ENCODE peak calls at places on chromosomes 12 and 14, in seven cellular contexts. Z is DND-41, E is mesenchymal stem cell, J is Peyer's patch, U is stomach, K is kidney, X is OCI-LY7. S is an unnamed sample.

GRCh38 chr12:123013185-123014095 is 33.0 kb downstream of the ARL6IP4 start:
- DNase-seq in Z (no peak), E (no peak), J (no peak), U (no peak), K (no peak), X (no peak), S (no peak)

GRCh38 chr12:47095446-47096236 is 15.9 kb upstream of the AMIGO2 start:
- DNase-seq in Z (no peak), E (peak; percentile 70), J (no peak), U (no peak), K (no peak), X (no peak), S (no peak)

GRCh38 chr12:78674311-78675085 is 190.1 kb upstream of the SYT1 start:
- DNase-seq in Z (no peak), E (peak; percentile 5), J (no peak), U (no peak), K (no peak), X (no peak), S (no peak)

GRCh38 chr14:101495284-101495683 is 66.0 kb upstream of the DIO3 start:
- DNase-seq in Z (no peak), E (no peak), J (no peak), U (peak; percentile 17), K (peak; percentile 22), X (no peak), S (peak; percentile 7)

GRCh38 chr12:115023279-115023678 is 339.3 kb upstream of the TBX3 start:
- DNase-seq in Z (no peak), E (no peak), J (no peak), U (no peak), K (no peak), X (no peak), S (no peak)

GRCh38 chr14:99190696-99191662 is 81.0 kb downstream of the BCL11B start:
- DNase-seq in Z (no peak), E (no peak), J (no peak), U (no peak), K (no peak), X (no peak), S (no peak)

GRCh38 chr14:54622189-54622958 is 55.4 kb downstream of the SAMD4A start:
- DNase-seq in Z (no peak), E (no peak), J (no peak), U (no peak), K (no peak), X (no peak), S (no peak)

GRCh38 chr12:2265461-2266167 is 212.8 kb downstream of the CACNA1C start:
- DNase-seq in Z (no peak), E (peak; percentile 51), J (no peak), U (no peak), K (no peak), X (no peak), S (no peak)

GRCh38 chr12:51449569-51450246 is 25.1 kb downstream of the SLC4A8 start:
- DNase-seq in Z (no peak), E (no peak), J (no peak), U (no peak), K (no peak), X (no peak), S (no peak)

GRCh38 chr14:74670726-74671125 is 42.2 kb downstream of the AREL1 start:
- DNase-seq in Z (no peak), E (peak; percentile 74), J (no peak), U (no peak), K (no peak), X (no peak), S (no peak)

GRCh38 chr14:97704316-97704715 is 907.1 kb downstream of the VRK1 start:
- DNase-seq in Z (peak; percentile 50), E (no peak), J (no peak), U (no peak), K (no peak), X (no peak), S (no peak)

GRCh38 chr14:105974902-105975301 is 448.5 kb downstream of the TMEM121 start:
- DNase-seq in Z (peak; percentile 93), E (no peak), J (peak; percentile 61), U (no peak), K (no peak), X (no peak), S (peak; percentile 19)

GRCh38 chr12:71967176-71967575 is 28.5 kb downstream of the TPH2 start:
- DNase-seq in Z (no peak), E (peak; percentile 29), J (no peak), U (no peak), K (no peak), X (no peak), S (no peak)

GRCh38 chr12:8698132-8698829 is 490 bp downstream of the RIMKLB start:
- DNase-seq in Z (no peak), E (peak; percentile 81), J (peak; percentile 70), U (peak; percentile 62), K (peak; percentile 87), X (peak; percentile 60), S (peak; percentile 73)

GRCh38 chr12:93638095-93638494 is 39.1 kb upstream of the CRADD start:
- DNase-seq in Z (no peak), E (peak; percentile 42), J (no peak), U (no peak), K (no peak), X (no peak), S (no peak)

GRCh38 chr12:62190921-62191746 is 69.1 kb upstream of the USP15 start:
- DNase-seq in Z (no peak), E (no peak), J (no peak), U (no peak), K (peak; percentile 65), X (no peak), S (peak; percentile 31)

GRCh38 chr12:66533767-66534166 is 145.1 kb downstream of the GRIP1 start:
- DNase-seq in Z (no peak), E (no peak), J (no peak), U (no peak), K (no peak), X (peak; percentile 23), S (no peak)

GRCh38 chr12:1768585-1768984 is 51.8 kb upstream of the LRTM2 start:
- DNase-seq in Z (no peak), E (no peak), J (no peak), U (no peak), K (no peak), X (no peak), S (no peak)

GRCh38 chr14:61812347-61813100 is 50.3 kb downstream of the SNAPC1 start:
- DNase-seq in Z (no peak), E (peak; percentile 11), J (no peak), U (no peak), K (peak; percentile 75), X (no peak), S (no peak)

GRCh38 chr14:87567926-87568325 is 425.1 kb downstream of the GALC start:
- DNase-seq in Z (no peak), E (peak; percentile 22), J (no peak), U (no peak), K (no peak), X (no peak), S (no peak)
- H3K9me3 ChIP-seq in Z (no peaks in the 10 kb centered on the region), E (no peaks in the 10 kb centered on the region), J (no peaks in the 10 kb centered on the region), U (no peaks in the 10 kb centered on the region), K (no peaks in the 10 kb centered on the region), X (peaks cover 14% of the 10 kb centered on the region), S (no peaks in the 10 kb centered on the region)

GRCh38 chr12:131217024-131217586 is 263.4 kb downstream of the ADGRD1 start:
- DNase-seq in Z (no peak), E (no peak), J (no peak), U (no peak), K (no peak), X (no peak), S (no peak)

GRCh38 chr12:131219173-131220006 is 265.7 kb downstream of the ADGRD1 start:
- DNase-seq in Z (no peak), E (no peak), J (no peak), U (no peak), K (no peak), X (no peak), S (no peak)

GRCh38 chr12:131221061-131221945 is 267.6 kb downstream of the ADGRD1 start:
- DNase-seq in Z (no peak), E (no peak), J (no peak), U (no peak), K (no peak), X (no peak), S (no peak)

GRCh38 chr12:131220007-131220685 is 266.4 kb downstream of the ADGRD1 start:
- DNase-seq in Z (no peak), E (no peak), J (no peak), U (no peak), K (no peak), X (no peak), S (no peak)

GRCh38 chr12:131218291-131219172 is 264.8 kb downstream of the ADGRD1 start:
- DNase-seq in Z (no peak), E (no peak), J (no peak), U (no peak), K (peak; percentile 88), X (no peak), S (no peak)
- H3K9me3 ChIP-seq in Z (no peaks in the 10 kb centered on the region), E (no peaks in the 10 kb centered on the region), J (no peaks in the 10 kb centered on the region), U (no peaks in the 10 kb centered on the region), K (no peaks in the 10 kb centered on the region), X (no peaks in the 10 kb centered on the region), S (no peaks in the 10 kb centered on the region)

GRCh38 chr14:30580616-30581282 is 21.8 kb downstream of the G2E3 start:
- DNase-seq in Z (no peak), E (no peak), J (no peak), U (no peak), K (no peak), X (no peak), S (no peak)
- H3K9me3 ChIP-seq in Z (peaks cover 9% of the 10 kb centered on the region), E (peaks cover 5% of the 10 kb centered on the region), J (no peaks in the 10 kb centered on the region), U (no peaks in the 10 kb centered on the region), K (no peaks in the 10 kb centered on the region), X (peaks cover 13% of the 10 kb centered on the region), S (no peaks in the 10 kb centered on the region)

GRCh38 chr14:19801118-19801464 is 2.5 kb upstream of the OR4N2 start:
- DNase-seq in Z (no peak), E (no peak), J (no peak), U (no peak), K (no peak), X (no peak), S (no peak)

GRCh38 chr14:19800282-19801117 is 3.1 kb upstream of the OR4N2 start:
- DNase-seq in Z (no peak), E (no peak), J (no peak), U (no peak), K (no peak), X (no peak), S (no peak)

GRCh38 chr14:19799880-19800279 is 3.7 kb upstream of the OR4N2 start:
- DNase-seq in Z (no peak), E (no peak), J (no peak), U (no peak), K (no peak), X (no peak), S (no peak)
- H3K9me3 ChIP-seq in Z (no peaks in the 10 kb centered on the region), E (no peaks in the 10 kb centered on the region), J (no peaks in the 10 kb centered on the region), U (peaks cover 37% of the 10 kb centered on the region), K (no peaks in the 10 kb centered on the region), X (peaks cover 15% of the 10 kb centered on the region), S (no peaks in the 10 kb centered on the region)

GRCh38 chr12:126218697-126219096 is 1153.5 kb downstream of the AACS start:
- DNase-seq in Z (no peak), E (no peak), J (no peak), U (no peak), K (no peak), X (no peak), S (no peak)

GRCh38 chr12:126228936-126229335 is 1163.7 kb downstream of the AACS start:
- DNase-seq in Z (no peak), E (no peak), J (no peak), U (no peak), K (no peak), X (no peak), S (no peak)

GRCh38 chr12:126219139-126219538 is 1153.9 kb downstream of the AACS start:
- DNase-seq in Z (no peak), E (no peak), J (no peak), U (no peak), K (no peak), X (no peak), S (no peak)

GRCh38 chr12:126219654-126220279 is 1154.5 kb downstream of the AACS start:
- DNase-seq in Z (no peak), E (no peak), J (no peak), U (no peak), K (no peak), X (no peak), S (no peak)

GRCh38 chr12:126224032-126224431 is 1158.8 kb downstream of the AACS start:
- DNase-seq in Z (no peak), E (no peak), J (no peak), U (no peak), K (no peak), X (no peak), S (no peak)
- H3K9me3 ChIP-seq in Z (no peaks in the 10 kb centered on the region), E (peaks cover 16% of the 10 kb centered on the region), J (peaks cover 5% of the 10 kb centered on the region), U (peaks cover 12% of the 10 kb centered on the region), K (no peaks in the 10 kb centered on the region), X (no peaks in the 10 kb centered on the region), S (no peaks in the 10 kb centered on the region)